ENCODE peak calls at places on chromosome 15, in ten cellular contexts. C is fibroblast of villous mesenchyme, G is hepatic stellate cell, M is lower lobe of right lung, A is NCI-H1436, R is NCI-H774, Y is cardiac fibroblast, U is OCI-LY7, Z is GM23248, W is HT-29. B is an unnamed sample.

GRCh38 chr15:52329150-52329549 is 33.5 kb upstream of the MYO5C start:
- DNase-seq in C (no peak), G (no peak), M (no peak), A (no peak), R (no peak), Y (no peak), U (no peak), Z (no peak), W (no peak), B (no peak)

GRCh38 chr15:63212050-63212973 is 22.9 kb downstream of the RAB8B start:
- DNase-seq in C (peak; percentile 84), G (peak; percentile 36), M (no peak), A (no peak), R (no peak), Y (peak; percentile 70), U (no peak), Z (peak; percentile 80), W (no peak), B (no peak)

GRCh38 chr15:40097968-40098476 is 10.7 kb downstream of the BMF start:
- DNase-seq in C (peak; percentile 52), G (no peak), M (peak; percentile 71), A (no peak), R (no peak), Y (peak; percentile 50), U (peak; percentile 70), Z (peak; percentile 68), W (peak; percentile 63), B (no peak)

GRCh38 chr15:25178835-25179672 is 224.3 kb downstream of the SNRPN start:
- DNase-seq in C (no peak), G (no peak), M (peak; percentile 30), A (no peak), R (no peak), Y (no peak), U (no peak), Z (no peak), W (no peak), B (no peak)

GRCh38 chr15:73753250-73754130 is at the start of gene INSYN1:
- DNase-seq in C (peak; percentile 17), G (peak; percentile 58), M (no peak), A (no peak), R (no peak), Y (peak; percentile 59), U (no peak), Z (peak; percentile 82), W (no peak), B (peak; percentile 23)

GRCh38 chr15:26974120-26974780 is 3.3 kb downstream of the GABRG3 start:
- DNase-seq in C (no peak), G (no peak), M (no peak), A (peak; percentile 8), R (peak; percentile 52), Y (peak; percentile 11), U (peak; percentile 7), Z (peak; percentile 37), W (peak; percentile 47), B (peak; percentile 48)

GRCh38 chr15:63473007-63473748 is 31.2 kb upstream of the USP3 start:
- DNase-seq in C (no peak), G (no peak), M (no peak), A (peak; percentile 61), R (peak; percentile 49), Y (no peak), U (no peak), Z (no peak), W (no peak), B (no peak)

GRCh38 chr15:36370051-36370734 is 209.2 kb upstream of the CDIN1 start:
- DNase-seq in C (no peak), G (no peak), M (no peak), A (no peak), R (no peak), Y (no peak), U (no peak), Z (no peak), W (peak; percentile 39), B (no peak)

GRCh38 chr15:59491062-59491461 is 53.1 kb downstream of the FAM81A start:
- DNase-seq in C (no peak), G (no peak), M (no peak), A (no peak), R (no peak), Y (peak; percentile 42), U (no peak), Z (no peak), W (no peak), B (no peak)

GRCh38 chr15:75508741-75509532 is 57.4 kb upstream of the SIN3A start:
- DNase-seq in C (peak; percentile 64), G (peak; percentile 42), M (no peak), A (no peak), R (no peak), Y (peak; percentile 79), U (peak; percentile 48), Z (peak; percentile 70), W (peak; percentile 59), B (no peak)

GRCh38 chr15:33915571-33916407 is 52.5 kb upstream of the CHRM5 start:
- DNase-seq in C (no peak), G (no peak), M (no peak), A (peak; percentile 31), R (no peak), Y (no peak), U (no peak), Z (peak; percentile 32), W (peak; percentile 15), B (no peak)

GRCh38 chr15:42858999-42859789 is 61.4 kb downstream of the TTBK2 start:
- DNase-seq in C (no peak), G (peak; percentile 31), M (no peak), A (no peak), R (no peak), Y (no peak), U (no peak), Z (no peak), W (no peak), B (no peak)

GRCh38 chr15:69540622-69541021 is 88.0 kb downstream of the RPLP1 start:
- DNase-seq in C (no peak), G (no peak), M (no peak), A (peak; percentile 71), R (peak; percentile 70), Y (no peak), U (no peak), Z (no peak), W (no peak), B (peak; percentile 96)

GRCh38 chr15:79122943-79123342 is 32.4 kb upstream of the RASGRF1 start:
- DNase-seq in C (no peak), G (no peak), M (no peak), A (no peak), R (no peak), Y (no peak), U (no peak), Z (no peak), W (no peak), B (no peak)

GRCh38 chr15:100720406-100720967 is 118.1 kb downstream of the ASB7 start:
- DNase-seq in C (no peak), G (no peak), M (no peak), A (no peak), R (no peak), Y (no peak), U (no peak), Z (no peak), W (no peak), B (no peak)

GRCh38 chr15:38176155-38176554 is 76.5 kb upstream of the SPRED1 start:
- DNase-seq in C (peak; percentile 52), G (peak; percentile 62), M (no peak), A (no peak), R (no peak), Y (peak; percentile 53), U (no peak), Z (peak; percentile 83), W (peak; percentile 29), B (no peak)

GRCh38 chr15:73368301-73369072 is at the start of gene HCN4:
- DNase-seq in C (no peak), G (no peak), M (no peak), A (peak; percentile 41), R (peak; percentile 29), Y (no peak), U (no peak), Z (peak; percentile 38), W (no peak), B (peak; percentile 66)

GRCh38 chr15:87639305-87640011 is 617.1 kb downstream of the NTRK3 start:
- DNase-seq in C (no peak), G (no peak), M (no peak), A (no peak), R (no peak), Y (no peak), U (no peak), Z (no peak), W (no peak), B (no peak)

GRCh38 chr15:29420188-29420587 is 150.6 kb upstream of the NSMCE3 start:
- DNase-seq in C (no peak), G (no peak), M (no peak), A (no peak), R (no peak), Y (no peak), U (no peak), Z (no peak), W (no peak), B (no peak)

GRCh38 chr15:77354064-77354463 is 65.8 kb downstream of the PEAK1 start:
- DNase-seq in C (no peak), G (no peak), M (no peak), A (no peak), R (no peak), Y (no peak), U (no peak), Z (peak; percentile 12), W (no peak), B (no peak)

GRCh38 chr15:99976811-99977271 is 243.6 kb upstream of the LYSMD4 start:
- DNase-seq in C (peak; percentile 57), G (peak; percentile 35), M (no peak), A (no peak), R (no peak), Y (peak; percentile 87), U (no peak), Z (peak; percentile 15), W (no peak), B (no peak)

GRCh38 chr15:63054281-63054683 is 11.7 kb downstream of the TPM1 start:
- DNase-seq in C (peak; percentile 27), G (no peak), M (no peak), A (no peak), R (no peak), Y (no peak), U (no peak), Z (peak; percentile 58), W (peak; percentile 49), B (no peak)

GRCh38 chr15:66156310-66156975 is 97.1 kb downstream of the MEGF11 start:
- DNase-seq in C (no peak), G (no peak), M (no peak), A (no peak), R (no peak), Y (no peak), U (peak; percentile 65), Z (no peak), W (no peak), B (no peak)